ENCODE peak calls at places on chromosomes 6 and 20, in five cellular contexts. C is AG04449, V is pancreas, L is fibroblast of mammary gland, I is cardiac fibroblast. A is an unnamed sample.

GRCh38 chr20:32516583-32516982 is 68.5 kb downstream of the NOL4L start:
- DNase-seq in L (no peak), C (no peak), I (no peak), V (no peak), A (no peak)

GRCh38 chr6:111865909-111866546 is 7.2 kb downstream of the FYN start:
- DNase-seq in C (no peak), L (no peak), I (no peak), V (no peak), A (no peak)

GRCh38 chr6:3294921-3295871 is 36.4 kb downstream of the PSMG4 start:
- DNase-seq in L (no peak), C (no peak), V (no peak), I (no peak), A (no peak)

GRCh38 chr6:34491091-34491430 is 25.2 kb downstream of the PACSIN1 start:
- DNase-seq in C (no peak), I (peak; percentile 48), V (no peak), L (peak; percentile 60), A (no peak)

GRCh38 chr20:9660236-9660868 is 146.0 kb downstream of the LAMP5 start:
- DNase-seq in V (no peak), L (peak; percentile 1), I (no peak), C (no peak), A (no peak)

GRCh38 chr6:156268849-156269248 is 508.3 kb upstream of the ARID1B start:
- DNase-seq in C (no peak), V (no peak), L (no peak), I (no peak), A (no peak)

GRCh38 chr20:6660441-6660840 is 107.0 kb upstream of the BMP2 start:
- DNase-seq in L (no peak), I (no peak), C (no peak), V (no peak), A (no peak)

GRCh38 chr20:59388402-59388801 is 88.0 kb downstream of the EDN3 start:
- DNase-seq in L (no peak), V (no peak), C (no peak), I (no peak), A (no peak)

GRCh38 chr6:2970034-2970685 is 1.2 kb downstream of the SERPINB6 start:
- DNase-seq in V (no peak), C (no peak), I (peak; percentile 25), L (no peak), A (no peak)

GRCh38 chr6:132063738-132064137 is 112.6 kb upstream of the CCN2 start:
- DNase-seq in I (peak; percentile 77), L (peak; percentile 91), V (no peak), C (no peak), A (peak; percentile 78)

GRCh38 chr20:37711987-37712961 is 18.4 kb downstream of the CTNNBL1 start:
- DNase-seq in L (no peak), I (no peak), V (no peak), C (no peak), A (no peak)

GRCh38 chr6:89952696-89953095 is 58.4 kb downstream of the GJA10 start:
- DNase-seq in V (no peak), C (peak; percentile 78), L (peak; percentile 59), I (peak; percentile 23), A (no peak)

GRCh38 chr20:63702036-63702665 is 5.6 kb downstream of the ARFRP1 start:
- DNase-seq in V (no peak), I (no peak), C (no peak), L (no peak), A (no peak)

GRCh38 chr20:49521356-49521755 is 38.9 kb upstream of the KCNB1 start:
- DNase-seq in L (no peak), C (no peak), V (no peak), I (no peak), A (no peak)
- H3K4me3 ChIP-seq in L (no peak overlapping the region), C (no peak overlapping the region), V (no peak overlapping the region), I (no peak overlapping the region), A (no peak overlapping the region)

GRCh38 chr6:30349411-30350177 is 4.6 kb downstream of the RPP21 start:
- DNase-seq in V (no peak), C (no peak), L (no peak), I (no peak), A (no peak)
- TF ChIP-seq CTCF in V (no peak), C (no peak), L (peak; percentile 8), I (no peak), A (peak; percentile 12)

GRCh38 chr20:46624941-46625340 is 26.3 kb downstream of the SLC13A3 start:
- DNase-seq in V (no peak), C (no peak), I (no peak), L (no peak), A (no peak)
- H3K4me3 ChIP-seq in V (no peak overlapping the region), C (no peak overlapping the region), I (no peak overlapping the region), L (no peak overlapping the region), A (no peak overlapping the region)

GRCh38 chr6:8905647-8906231 is 470.4 kb upstream of the SLC35B3 start:
- DNase-seq in I (no peak), L (no peak), V (no peak), C (no peak), A (peak; percentile 3)

GRCh38 chr6:8906699-8907098 is 471.4 kb upstream of the SLC35B3 start:
- DNase-seq in L (no peak), I (no peak), C (no peak), V (no peak), A (no peak)

GRCh38 chr6:8908638-8909037 is 473.3 kb upstream of the SLC35B3 start:
- DNase-seq in C (no peak), V (no peak), L (no peak), I (no peak), A (no peak)

DNA sequence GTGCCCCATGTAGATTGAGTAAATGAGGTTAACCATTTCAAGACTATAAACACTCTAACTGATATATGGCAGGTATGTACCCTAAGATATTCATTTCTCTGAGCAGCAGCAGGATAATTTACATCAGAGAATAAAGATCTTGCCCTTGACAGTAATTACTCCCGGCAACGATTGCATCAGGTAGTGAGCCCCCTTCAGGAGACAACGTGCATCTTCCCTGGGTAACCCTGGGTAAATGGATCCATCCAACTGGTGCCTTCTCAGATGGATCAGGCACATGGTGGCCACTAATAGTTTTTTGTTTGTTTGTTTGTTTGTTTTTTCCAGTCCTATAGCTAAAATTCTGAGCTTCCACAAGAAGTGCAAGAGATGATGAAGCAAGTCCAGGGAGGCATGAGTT is 469.4 kb upstream of the SLC35B3 start:
- DNase-seq in V (no peak), I (no peak), L (no peak), C (no peak), A (no peak)
- TF ChIP-seq CTCF in V (no peak), I (no peak), L (peak; percentile 3), C (no peak), A (peak; percentile 58)